ENCODE peak calls at places on chromosomes 16 and 17, in seven cellular contexts. One of them, this sample, is unnamed. For H3K4me1, the result is how much of the 10 kb centered on the place peaks cover.

GRCh38 chr16:87642491-87642890 is 40.2 kb downstream of the JPH3 start:
- DNase-seq in PC-3: no peak
- DNase-seq in ascending aorta: no peak
- DNase-seq in K562: no peak
- DNase-seq in osteoblast: no peak
- DNase-seq in fibroblast of lung: no peak
- DNase-seq in lung: no peak
- DNase-seq in this sample: no peak

GRCh38 chr16:23482778-23483177 is 27.5 kb downstream of the GGA2 start:
- DNase-seq in lung: no peak
- DNase-seq in osteoblast: no peak
- DNase-seq in K562: no peak
- DNase-seq in PC-3: no peak
- DNase-seq in ascending aorta: no peak
- DNase-seq in fibroblast of lung: no peak
- DNase-seq in this sample: no peak

GRCh38 chr17:62746941-62747340 is 61.2 kb downstream of the MARCHF10 start:
- DNase-seq in osteoblast: peak
- DNase-seq in lung: no peak
- DNase-seq in fibroblast of lung: no peak
- DNase-seq in ascending aorta: no peak
- DNase-seq in K562: no peak
- DNase-seq in PC-3: no peak
- DNase-seq in this sample: no peak

GRCh38 chr17:2693561-2694380 is 17.8 kb downstream of the CLUH start:
- DNase-seq in ascending aorta: no peak
- DNase-seq in fibroblast of lung: no peak
- DNase-seq in osteoblast: peak
- DNase-seq in K562: peak
- DNase-seq in PC-3: no peak
- DNase-seq in lung: no peak
- DNase-seq in this sample: no peak

GRCh38 chr17:58414596-58414997 is 2.7 kb downstream of the RNF43 start:
- DNase-seq in K562: no peak
- DNase-seq in ascending aorta: no peak
- DNase-seq in fibroblast of lung: no peak
- DNase-seq in lung: no peak
- DNase-seq in PC-3: peak
- DNase-seq in osteoblast: no peak
- DNase-seq in this sample: no peak

GRCh38 chr17:17837380-17837821 is 615 bp upstream of the SREBF1 start:
- DNase-seq in K562: no peak
- DNase-seq in osteoblast: peak
- DNase-seq in PC-3: peak
- DNase-seq in lung: peak
- DNase-seq in ascending aorta: no peak
- DNase-seq in fibroblast of lung: peak
- DNase-seq in this sample: peak

GRCh38 chr16:9489823-9490467 is 398.5 kb downstream of the HAPSTR1 start:
- DNase-seq in ascending aorta: no peak
- DNase-seq in PC-3: no peak
- DNase-seq in fibroblast of lung: no peak
- DNase-seq in osteoblast: no peak
- DNase-seq in lung: no peak
- DNase-seq in K562: no peak
- DNase-seq in this sample: no peak

GRCh38 chr17:83182620-83183063 is 103.2 kb downstream of the METRNL start:
- DNase-seq in fibroblast of lung: no peak
- DNase-seq in lung: peak
- DNase-seq in ascending aorta: no peak
- DNase-seq in PC-3: no peak
- DNase-seq in K562: no peak
- DNase-seq in osteoblast: peak
- DNase-seq in this sample: no peak

GRCh38 chr16:24255446-24256352 is at the start of gene CACNG3:
- DNase-seq in osteoblast: peak
- DNase-seq in K562: peak
- DNase-seq in ascending aorta: no peak
- DNase-seq in fibroblast of lung: peak
- DNase-seq in PC-3: no peak
- DNase-seq in lung: no peak
- DNase-seq in this sample: peak

GRCh38 chr17:43468746-43469544 is 14.8 kb upstream of the DHX8 start:
- DNase-seq in ascending aorta: no peak
- DNase-seq in PC-3: peak
- DNase-seq in lung: no peak
- DNase-seq in osteoblast: peak
- DNase-seq in K562: no peak
- DNase-seq in fibroblast of lung: peak
- DNase-seq in this sample: no peak

GRCh38 chr17:35895602-35896001 is 15.4 kb upstream of the CCL5 start:
- DNase-seq in ascending aorta: no peak
- DNase-seq in lung: no peak
- DNase-seq in fibroblast of lung: peak
- DNase-seq in osteoblast: peak
- DNase-seq in PC-3: no peak
- DNase-seq in K562: no peak
- DNase-seq in this sample: no peak

GRCh38 chr16:30875881-30876791 is 17.7 kb downstream of the BCL7C start:
- DNase-seq in K562: no peak
- DNase-seq in osteoblast: peak
- DNase-seq in fibroblast of lung: no peak
- DNase-seq in lung: no peak
- DNase-seq in ascending aorta: no peak
- DNase-seq in PC-3: no peak
- DNase-seq in this sample: no peak

GRCh38 chr17:82331345-82331939 is 2.1 kb downstream of the SECTM1 start:
- DNase-seq in fibroblast of lung: no peak
- DNase-seq in lung: no peak
- DNase-seq in K562: no peak
- DNase-seq in osteoblast: peak
- DNase-seq in ascending aorta: no peak
- DNase-seq in PC-3: no peak
- DNase-seq in this sample: no peak

GRCh38 chr16:81650982-81651562 is 128.0 kb upstream of the PLCG2 start:
- DNase-seq in PC-3: no peak
- DNase-seq in fibroblast of lung: peak
- DNase-seq in ascending aorta: no peak
- DNase-seq in osteoblast: no peak
- DNase-seq in K562: peak
- DNase-seq in lung: peak
- DNase-seq in this sample: no peak

GRCh38 chr16:58494981-58495860 is 4.7 kb upstream of the NDRG4 start:
- DNase-seq in osteoblast: peak
- DNase-seq in lung: peak
- DNase-seq in ascending aorta: peak
- DNase-seq in K562: peak
- DNase-seq in fibroblast of lung: peak
- DNase-seq in PC-3: peak
- DNase-seq in this sample: peak

GRCh38 chr17:63685021-63685420 is 14.9 kb downstream of the LIMD2 start:
- DNase-seq in ascending aorta: no peak
- DNase-seq in osteoblast: peak
- DNase-seq in PC-3: no peak
- DNase-seq in K562: no peak
- DNase-seq in fibroblast of lung: no peak
- DNase-seq in lung: no peak
- DNase-seq in this sample: no peak

GRCh38 chr17:17050346-17051345 is 8.4 kb downstream of the MPRIP start:
- DNase-seq in fibroblast of lung: no peak
- DNase-seq in K562: no peak
- DNase-seq in lung: no peak
- DNase-seq in osteoblast: no peak
- DNase-seq in PC-3: no peak
- DNase-seq in ascending aorta: no peak
- DNase-seq in this sample: peak

GRCh38 chr17:79459003-79459655 is 151.7 kb downstream of the RBFOX3 start:
- DNase-seq in osteoblast: no peak
- DNase-seq in lung: no peak
- DNase-seq in fibroblast of lung: no peak
- DNase-seq in PC-3: no peak
- DNase-seq in K562: no peak
- DNase-seq in ascending aorta: no peak
- DNase-seq in this sample: no peak

GRCh38 chr17:30565073-30565935 is 88.1 kb downstream of the GOSR1 start:
- DNase-seq in K562: no peak
- DNase-seq in PC-3: no peak
- DNase-seq in osteoblast: no peak
- DNase-seq in ascending aorta: no peak
- DNase-seq in fibroblast of lung: no peak
- DNase-seq in lung: no peak
- DNase-seq in this sample: no peak

GRCh38 chr16:12729448-12729847 is 74.2 kb downstream of the CPPED1 start:
- DNase-seq in osteoblast: peak
- DNase-seq in K562: no peak
- DNase-seq in PC-3: no peak
- DNase-seq in fibroblast of lung: peak
- DNase-seq in lung: no peak
- DNase-seq in ascending aorta: no peak
- DNase-seq in this sample: no peak

GRCh38 chr17:55144518-55144917 is 120.2 kb upstream of the HLF start:
- DNase-seq in lung: no peak
- DNase-seq in K562: no peak
- DNase-seq in osteoblast: no peak
- DNase-seq in PC-3: no peak
- DNase-seq in ascending aorta: no peak
- DNase-seq in fibroblast of lung: no peak
- DNase-seq in this sample: no peak

DNA sequence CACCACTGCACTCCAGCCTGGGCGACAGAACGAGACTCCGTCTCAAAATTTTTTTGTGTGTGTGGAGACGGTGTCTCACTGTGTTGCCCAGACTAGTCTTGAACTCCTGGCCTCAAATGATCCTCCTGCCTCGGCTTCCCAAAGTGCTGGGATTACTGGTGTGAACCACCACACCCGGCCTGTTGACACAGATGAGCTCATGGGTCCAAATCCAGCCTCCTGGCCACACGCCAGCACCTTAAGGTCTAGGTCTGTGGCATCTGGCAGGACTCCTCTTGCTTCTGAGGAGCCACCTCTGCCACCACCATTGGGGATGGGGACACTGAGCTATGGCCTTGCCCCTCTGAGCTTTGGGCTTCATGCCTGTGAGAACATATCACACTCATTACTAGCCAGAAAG is 5.4 kb upstream of the CDIPT start:
- DNase-seq in lung: no peak
- DNase-seq in osteoblast: peak
- DNase-seq in K562: no peak
- DNase-seq in ascending aorta: no peak
- DNase-seq in PC-3: no peak
- DNase-seq in fibroblast of lung: no peak
- DNase-seq in this sample: no peak
- H3K4me1 ChIP-seq in lung: under half
- H3K4me1 ChIP-seq in osteoblast: under half
- H3K4me1 ChIP-seq in K562: under half
- H3K4me1 ChIP-seq in ascending aorta: under half
- H3K4me1 ChIP-seq in PC-3: under half
- H3K4me1 ChIP-seq in fibroblast of lung: under half
- H3K4me1 ChIP-seq in this sample: under half

GRCh38 chr17:47870042-47870441 is 19.1 kb upstream of the SP6 start:
- DNase-seq in PC-3: no peak
- DNase-seq in lung: no peak
- DNase-seq in osteoblast: peak
- DNase-seq in fibroblast of lung: no peak
- DNase-seq in K562: peak
- DNase-seq in ascending aorta: no peak
- DNase-seq in this sample: no peak

GRCh38 chr17:47872651-47873161 is 21.7 kb upstream of the SP6 start:
- DNase-seq in lung: no peak
- DNase-seq in ascending aorta: no peak
- DNase-seq in fibroblast of lung: no peak
- DNase-seq in osteoblast: peak
- DNase-seq in PC-3: no peak
- DNase-seq in K562: no peak
- DNase-seq in this sample: no peak

GRCh38 chr17:47873200-47874090 is 22.5 kb upstream of the SP6 start:
- DNase-seq in K562: no peak
- DNase-seq in ascending aorta: no peak
- DNase-seq in osteoblast: peak
- DNase-seq in lung: no peak
- DNase-seq in PC-3: no peak
- DNase-seq in fibroblast of lung: no peak
- DNase-seq in this sample: no peak

GRCh38 chr17:47871048-47871447 is 20.1 kb upstream of the SP6 start:
- DNase-seq in lung: no peak
- DNase-seq in fibroblast of lung: no peak
- DNase-seq in PC-3: no peak
- DNase-seq in osteoblast: peak
- DNase-seq in ascending aorta: no peak
- DNase-seq in K562: no peak
- DNase-seq in this sample: no peak

DNA sequence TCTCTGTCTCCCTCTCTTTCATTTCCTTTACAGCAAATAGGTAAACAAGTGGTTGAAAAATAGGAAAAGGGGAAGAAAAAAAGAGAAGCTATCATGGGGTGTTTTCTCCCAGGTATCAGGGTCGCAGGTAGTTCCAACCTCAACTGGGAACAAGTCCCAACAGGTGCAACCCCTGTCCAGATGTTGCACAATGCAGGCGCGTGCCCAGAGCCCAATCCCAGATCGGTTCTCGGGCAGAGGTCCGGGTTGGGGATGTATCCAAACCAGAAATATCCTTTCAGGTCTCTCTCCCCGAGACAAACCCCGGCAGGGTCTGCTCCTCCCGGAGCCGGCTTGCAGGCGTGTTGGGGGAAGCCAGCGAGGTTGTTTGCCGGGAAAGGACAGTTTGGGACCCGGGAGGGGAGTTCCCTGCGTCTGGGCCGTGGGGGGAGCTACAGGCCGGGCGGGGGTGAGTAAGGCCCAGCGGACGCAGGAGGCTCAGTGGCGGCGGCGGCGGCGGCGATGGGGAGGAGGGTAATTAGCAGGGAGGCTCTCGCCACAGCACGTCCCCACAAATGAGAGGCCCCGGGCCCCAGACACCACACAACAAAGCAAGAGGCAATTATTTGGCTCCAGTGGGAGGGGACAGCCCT is 21.2 kb upstream of the SP6 start:
- DNase-seq in ascending aorta: no peak
- DNase-seq in lung: no peak
- DNase-seq in osteoblast: peak
- DNase-seq in K562: no peak
- DNase-seq in PC-3: no peak
- DNase-seq in fibroblast of lung: no peak
- DNase-seq in this sample: no peak
- H3K4me3 ChIP-seq in ascending aorta: no peak
- H3K4me3 ChIP-seq in lung: no peak
- H3K4me3 ChIP-seq in osteoblast: peak
- H3K4me3 ChIP-seq in K562: no peak
- H3K4me3 ChIP-seq in PC-3: no peak
- H3K4me3 ChIP-seq in fibroblast of lung: peak
- H3K4me3 ChIP-seq in this sample: no peak

GRCh38 chr17:57138956-57139576 is 54.0 kb downstream of the AKAP1 start:
- DNase-seq in osteoblast: no peak
- DNase-seq in lung: no peak
- DNase-seq in K562: no peak
- DNase-seq in ascending aorta: no peak
- DNase-seq in fibroblast of lung: peak
- DNase-seq in PC-3: peak
- DNase-seq in this sample: no peak
- TF ChIP-seq CTCF in osteoblast: no peak
- TF ChIP-seq CTCF in lung: no peak
- TF ChIP-seq CTCF in K562: no peak
- TF ChIP-seq CTCF in ascending aorta: no peak
- TF ChIP-seq CTCF in fibroblast of lung: no peak
- TF ChIP-seq CTCF in PC-3: peak
- TF ChIP-seq CTCF in this sample: no peak

GRCh38 chr17:74608511-74608910 is 15.0 kb downstream of the CD300E start:
- DNase-seq in ascending aorta: no peak
- DNase-seq in osteoblast: no peak
- DNase-seq in fibroblast of lung: no peak
- DNase-seq in K562: no peak
- DNase-seq in lung: no peak
- DNase-seq in PC-3: no peak
- DNase-seq in this sample: no peak
- H3K4me1 ChIP-seq in ascending aorta: under half
- H3K4me1 ChIP-seq in osteoblast: under half
- H3K4me1 ChIP-seq in fibroblast of lung: under half
- H3K4me1 ChIP-seq in K562: under half
- H3K4me1 ChIP-seq in lung: under half
- H3K4me1 ChIP-seq in PC-3: under half
- H3K4me1 ChIP-seq in this sample: under half

This sample was measured in Caco-2.